ENCODE peak calls at places on chromosomes 3 and 15, in four cellular contexts. X is fibroblast of lung, S is MM.1S, N is DND-41. J is an unnamed sample. For H3K27me3, the result is how much of the 10 kb centered on the place peaks cover.

GRCh38 chr3:180199396-180199795 is 162.7 kb upstream of the PEX5L start:
- DNase-seq in N (no peak), X (no peak), S (no peak), J (no peak)

GRCh38 chr3:48634661-48635221 is 520 bp downstream of the SLC26A6 start:
- DNase-seq in S (peak), N (peak), X (peak), J (no peak)

GRCh38 chr3:17412950-17413530 is 329.4 kb downstream of the TBC1D5 start:
- DNase-seq in N (peak), S (peak), X (peak), J (peak)

GRCh38 chr15:60375255-60375809 is 22.5 kb downstream of the ANXA2 start:
- DNase-seq in X (no peak), N (no peak), S (no peak), J (no peak)

GRCh38 chr3:196471551-196471950 is 32.0 kb downstream of the RNF168 start:
- DNase-seq in S (no peak), N (no peak), X (no peak), J (no peak)

GRCh38 chr3:133119146-133119545 is 81.0 kb downstream of the TMEM108 start:
- DNase-seq in S (no peak), N (no peak), X (peak), J (no peak)

GRCh38 chr15:91975241-91975978 is 121.9 kb downstream of the SLCO3A1 start:
- DNase-seq in N (no peak), X (no peak), S (no peak), J (no peak)

GRCh38 chr3:113516115-113516505 is 1.2 kb upstream of the SPICE1 start:
- DNase-seq in N (no peak), S (no peak), X (no peak), J (no peak)

GRCh38 chr3:11467875-11468274 is 175.8 kb downstream of the VGLL4 start:
- DNase-seq in X (no peak), N (no peak), S (no peak), J (no peak)

GRCh38 chr3:42490243-42490642 is 12.2 kb upstream of the VIPR1 start:
- DNase-seq in N (no peak), X (no peak), S (peak), J (no peak)

GRCh38 chr3:177904661-177905060 is 631.6 kb upstream of the KCNMB2 start:
- DNase-seq in N (no peak), X (no peak), S (no peak), J (no peak)

GRCh38 chr15:60869851-60870250 is 359.3 kb downstream of the RORA start:
- DNase-seq in S (no peak), N (no peak), X (no peak), J (no peak)

GRCh38 chr3:127428344-127429001 is 140.6 kb upstream of the PRR20G start:
- DNase-seq in N (no peak), X (peak), S (no peak), J (no peak)

GRCh38 chr15:70722266-70723123 is 40.9 kb downstream of the UACA start:
- DNase-seq in S (peak), N (no peak), X (peak), J (peak)

GRCh38 chr3:141383555-141384129 is 15.3 kb downstream of the ZBTB38 start:
- DNase-seq in S (no peak), X (peak), N (no peak), J (no peak)

GRCh38 chr15:83108266-83109219 is 1.1 kb downstream of the TM6SF1 start:
- DNase-seq in S (no peak), N (peak), X (peak), J (no peak)
- H3K4me3 ChIP-seq in S (no peak), N (peak), X (peak), J (no peak)

GRCh38 chr15:90465140-90465929 is 64.4 kb upstream of the CRTC3 start:
- DNase-seq in N (no peak), X (peak), S (no peak), J (no peak)

GRCh38 chr15:90460142-90460824 is 69.4 kb upstream of the CRTC3 start:
- DNase-seq in X (peak), N (no peak), S (no peak), J (no peak)

GRCh38 chr15:90463381-90463780 is 66.3 kb upstream of the CRTC3 start:
- DNase-seq in S (peak), N (no peak), X (peak), J (no peak)

GRCh38 chr15:90456236-90456635 is 68.2 kb downstream of the IQGAP1 start:
- DNase-seq in X (no peak), N (no peak), S (no peak), J (no peak)

DNA sequence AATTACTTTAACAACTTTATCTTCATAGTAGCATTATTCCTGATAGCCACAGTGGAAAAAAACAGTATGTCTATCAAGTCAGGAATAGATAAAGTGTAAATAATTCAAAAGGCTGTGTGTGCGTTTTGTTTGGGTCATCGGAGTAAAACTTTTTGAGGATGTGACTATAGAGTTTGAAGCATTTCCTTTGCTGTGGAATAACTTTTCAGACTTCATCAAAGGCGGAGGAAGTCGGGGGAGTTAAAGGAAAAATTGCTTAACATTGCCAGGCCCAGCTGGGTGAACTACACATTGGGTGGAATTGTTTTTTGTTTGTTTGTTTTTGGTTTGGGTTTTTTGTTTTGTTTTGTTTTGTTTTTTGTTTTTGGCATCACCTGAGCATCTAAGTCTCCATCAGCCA is 70.4 kb upstream of the CRTC3 start:
- DNase-seq in S (no peak), X (no peak), N (no peak), J (no peak)
- H3K27ac ChIP-seq in S (no peak), X (no peak), N (no peak), J (no peak)

GRCh38 chr3:124088801-124089200 is 96.9 kb upstream of the ROPN1 start:
- DNase-seq in N (no peak), X (no peak), S (no peak), J (no peak)
- H3K27me3 ChIP-seq in N (under half), X (under half), S (under half), J (under half)

GRCh38 chr3:100423611-100424010 is 22.3 kb downstream of the LNP1 start:
- DNase-seq in X (no peak), S (no peak), N (no peak), J (no peak)

GRCh38 chr3:100425321-100425720 is 24.0 kb downstream of the LNP1 start:
- DNase-seq in N (no peak), X (no peak), S (no peak), J (no peak)

GRCh38 chr3:100426029-100426682 is 24.8 kb downstream of the LNP1 start:
- DNase-seq in S (no peak), X (no peak), N (no peak), J (no peak)

GRCh38 chr3:100427694-100428093 is 26.4 kb downstream of the LNP1 start:
- DNase-seq in X (peak), N (no peak), S (no peak), J (no peak)

GRCh38 chr3:100429187-100429586 is 27.8 kb downstream of the LNP1 start:
- DNase-seq in S (no peak), X (no peak), N (no peak), J (no peak)
- H3K4me3 ChIP-seq in S (no peak), X (peak), N (no peak), J (no peak)

DNA sequence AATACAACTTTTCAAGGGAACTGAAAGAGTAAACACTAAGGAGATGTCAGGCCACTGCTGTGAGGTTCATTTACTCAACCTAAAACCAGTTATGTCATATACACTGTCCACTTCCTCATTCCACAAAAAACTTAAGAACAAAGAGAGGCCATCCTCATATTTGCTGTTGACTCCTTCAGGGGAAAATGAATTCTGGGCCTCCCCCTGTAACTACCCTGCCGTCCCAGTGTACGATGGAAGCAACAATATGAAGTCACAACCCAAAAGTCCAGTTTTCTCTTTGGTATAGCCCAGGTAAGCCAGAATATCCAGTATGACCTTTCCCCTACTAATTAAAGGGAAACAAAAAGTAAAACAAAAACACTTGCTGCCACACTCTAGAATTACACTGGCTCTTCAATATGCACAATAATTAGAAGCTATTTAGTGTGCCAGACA is 16.2 kb downstream of the CEP152 start:
- DNase-seq in X (no peak), S (peak), N (no peak), J (no peak)
- H3K27ac ChIP-seq in X (no peak), S (peak), N (no peak), J (no peak)

DNA sequence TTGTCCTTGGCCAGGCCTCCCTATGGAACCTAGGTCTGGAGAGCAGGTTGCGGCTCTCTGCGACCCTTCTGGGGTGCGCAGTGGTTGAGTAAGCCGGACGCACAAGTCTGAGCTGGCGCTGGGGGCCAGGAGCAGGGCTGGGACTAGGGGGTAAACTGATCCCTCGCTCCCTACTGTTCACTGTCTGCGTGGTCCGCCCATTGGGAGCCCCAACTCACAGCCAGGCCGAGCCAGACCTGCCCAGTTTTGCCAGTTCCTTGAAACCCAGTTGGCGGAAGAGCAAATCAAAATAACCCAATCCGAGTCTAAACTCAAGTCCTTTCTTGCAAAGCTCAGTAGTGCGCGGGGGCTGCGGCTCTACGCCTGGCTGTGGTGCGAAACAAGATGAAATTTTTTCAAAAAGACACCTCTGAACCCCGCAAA is 17.5 kb downstream of the RGMA start:
- DNase-seq in N (no peak), S (no peak), X (peak), J (no peak)
- H3K27me3 ChIP-seq in N (under half), S (under half), X (under half), J (under half)

GRCh38 chr3:40386213-40386612 is 771 bp upstream of the ENTPD3 start:
- DNase-seq in N (no peak), X (no peak), S (no peak), J (no peak)

GRCh38 chr3:40387001-40387894 is at the start of gene ENTPD3:
- DNase-seq in N (no peak), X (no peak), S (no peak), J (peak)

GRCh38 chr3:40379674-40380306 is 7.2 kb upstream of the ENTPD3 start:
- DNase-seq in N (no peak), X (no peak), S (no peak), J (no peak)

GRCh38 chr3:40381904-40382616 is 4.9 kb upstream of the ENTPD3 start:
- DNase-seq in S (no peak), X (no peak), N (no peak), J (no peak)

DNA sequence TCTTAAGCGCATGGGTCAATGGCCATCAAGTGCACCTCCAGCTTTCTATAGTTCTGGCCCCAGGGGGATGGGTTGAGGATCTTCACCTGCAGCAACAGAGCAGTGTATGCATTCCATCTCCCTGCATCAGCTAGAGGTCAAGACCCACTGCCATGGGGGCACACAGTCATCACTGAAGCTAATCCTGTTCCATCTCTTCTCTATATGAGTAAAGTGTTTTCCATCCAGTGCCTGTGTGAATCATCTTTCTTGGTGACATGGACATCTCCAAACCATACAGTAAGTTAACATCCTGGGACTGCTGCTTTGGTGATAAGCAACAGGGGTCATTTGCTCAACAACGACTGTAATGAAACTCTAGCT is 4.4 kb upstream of the ENTPD3 start:
- DNase-seq in S (no peak), N (no peak), X (no peak), J (no peak)
- H3K4me3 ChIP-seq in S (no peak), N (no peak), X (no peak), J (no peak)

DNA sequence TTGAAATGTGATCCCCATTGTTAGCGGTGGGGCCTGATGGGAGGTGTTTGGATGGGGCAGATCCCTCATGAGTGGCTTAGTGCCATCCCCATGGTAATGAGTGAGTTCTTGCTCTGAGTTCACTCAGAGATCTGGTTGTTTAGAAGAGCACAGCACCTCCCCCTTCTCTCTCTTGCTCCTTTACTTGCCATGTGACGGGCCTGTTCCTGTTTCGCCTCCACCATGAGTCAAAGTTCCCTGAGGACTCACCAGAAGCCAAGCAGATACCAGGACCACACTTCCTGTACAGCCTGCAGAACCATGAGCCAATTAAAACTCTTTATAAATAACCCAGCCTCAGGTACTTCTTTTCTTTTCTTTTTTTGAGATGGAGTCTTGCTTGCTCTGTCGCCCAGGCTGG is 46.6 kb downstream of the ANP32A start:
- DNase-seq in N (no peak), S (no peak), X (no peak), J (no peak)
- H3K27ac ChIP-seq in N (no peak), S (no peak), X (no peak), J (no peak)

DNA sequence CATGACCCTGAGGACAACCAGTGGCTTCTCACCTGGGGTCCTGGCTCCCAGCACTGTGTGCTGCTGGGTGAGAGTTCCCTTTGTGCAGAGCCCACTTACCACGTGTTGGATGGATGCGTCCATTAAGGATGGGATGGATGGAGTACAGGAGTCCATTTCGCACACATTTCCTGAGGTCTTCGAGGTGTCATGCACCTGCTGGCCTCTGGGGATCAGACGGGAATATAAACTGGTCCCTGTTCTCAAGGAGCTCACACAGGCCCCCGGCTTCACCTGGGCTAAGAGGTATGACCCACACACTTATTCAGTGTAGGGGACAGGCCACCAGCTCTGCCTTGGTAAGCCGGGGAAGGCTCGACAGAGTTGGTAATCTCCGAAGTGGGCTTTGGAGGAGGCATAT is 39.5 kb downstream of the MAGEF1 start:
- DNase-seq in N (no peak), X (no peak), S (no peak), J (no peak)
- H3K27me3 ChIP-seq in N (under half), X (under half), S (half or more), J (under half)

GRCh38 chr3:18445421-18446066 is 20.4 kb upstream of the SATB1 start:
- DNase-seq in S (no peak), X (no peak), N (peak), J (peak)

GRCh38 chr3:18444597-18445420 is 19.7 kb upstream of the SATB1 start:
- DNase-seq in X (peak), S (peak), N (peak), J (peak)

GRCh38 chr3:18441521-18441920 is 16.4 kb upstream of the SATB1 start:
- DNase-seq in N (no peak), X (no peak), S (no peak), J (no peak)

GRCh38 chr3:18443670-18444596 is 18.8 kb upstream of the SATB1 start:
- DNase-seq in X (no peak), N (peak), S (no peak), J (no peak)

DNA sequence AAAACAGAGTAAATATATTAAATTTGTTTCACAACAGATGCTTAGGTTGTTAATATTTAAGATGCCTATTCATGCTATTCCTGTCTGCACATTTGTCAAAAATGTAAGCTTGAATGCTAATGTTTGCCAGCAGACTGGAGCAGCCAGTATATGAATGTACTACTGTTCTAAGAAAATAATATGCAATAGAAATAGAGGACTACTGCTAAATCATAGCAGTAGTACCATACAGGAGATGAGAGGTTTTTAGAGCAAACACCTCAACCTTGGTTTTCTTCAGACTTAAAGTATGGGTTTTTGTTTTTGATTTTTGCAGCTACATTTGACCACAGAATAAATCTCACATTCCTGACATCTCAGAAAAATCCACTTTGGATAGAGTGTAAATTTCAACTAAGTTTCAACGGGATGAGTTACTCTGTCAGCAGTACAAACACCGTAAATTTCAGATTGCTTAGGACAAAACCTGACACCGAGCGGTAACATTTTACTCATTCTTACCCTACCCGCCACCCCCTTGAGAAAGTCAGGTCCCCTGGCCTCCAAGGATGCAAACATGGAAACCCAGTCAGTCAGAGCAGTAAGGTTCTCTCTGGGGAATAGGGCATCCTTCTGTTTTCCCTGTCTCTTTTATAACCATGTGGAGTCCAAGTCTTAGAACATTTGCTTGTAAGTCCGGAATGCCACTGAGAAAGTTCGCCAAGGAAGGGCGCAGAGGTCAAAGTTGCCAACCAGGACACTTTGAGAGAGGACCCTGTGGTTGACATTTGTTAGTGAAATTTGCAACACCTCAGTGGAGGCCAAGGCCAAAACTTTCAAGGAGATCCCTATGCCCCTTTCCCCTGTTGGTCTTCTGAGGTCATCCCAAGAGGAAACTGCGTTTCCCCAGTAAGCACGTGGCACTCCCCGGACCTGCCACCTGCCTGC is 17.9 kb upstream of the SATB1 start:
- DNase-seq in N (no peak), X (no peak), S (no peak), J (no peak)
- H3K4me3 ChIP-seq in N (peak), X (peak), S (no peak), J (peak)